ENCODE peak calls at places on chromosome 22, in six cellular contexts. T is transverse colon, P is GM23338, V is body of pancreas, C is cardiac muscle cell, A is tibial nerve. N is an unnamed sample.

GRCh38 chr22:32619614-32620426 is 145.2 kb downstream of the FBXO7 start:
- DNase-seq in C (no peak), V (peak), A (peak), T (no peak), P (no peak), N (no peak)

GRCh38 chr22:17264321-17265052 is 45.3 kb upstream of the ADA2 start:
- DNase-seq in C (peak), V (no peak), P (peak), A (no peak), T (no peak), N (no peak)

GRCh38 chr22:26916236-26916635 is 258.8 kb downstream of the MIAT start:
- DNase-seq in T (no peak), C (no peak), A (no peak), V (no peak), P (no peak), N (no peak)

GRCh38 chr22:35587447-35587870 is 29.7 kb downstream of the MB start:
- DNase-seq in C (peak), T (peak), A (no peak), V (peak), P (no peak), N (no peak)

GRCh38 chr22:27113211-27114030 is 456.0 kb downstream of the MIAT start:
- DNase-seq in T (peak), P (no peak), V (peak), C (no peak), A (peak), N (no peak)

GRCh38 chr22:33380789-33381530 is 322.8 kb upstream of the SYN3 start:
- DNase-seq in C (no peak), V (no peak), P (no peak), A (no peak), T (no peak), N (no peak)

GRCh38 chr22:17063372-17064106 is 21.3 kb upstream of the IL17RA start:
- DNase-seq in A (no peak), V (peak), P (no peak), T (no peak), C (peak), N (peak)

GRCh38 chr22:35728639-35729308 is 11.1 kb downstream of the APOL5 start:
- DNase-seq in T (peak), P (no peak), A (no peak), V (peak), C (no peak), N (peak)

GRCh38 chr22:17411213-17411612 is 42.0 kb downstream of the CECR2 start:
- DNase-seq in V (no peak), T (no peak), A (no peak), P (no peak), C (no peak), N (no peak)

GRCh38 chr22:30861131-30861530 is 107.4 kb downstream of the MORC2 start:
- DNase-seq in A (peak), C (no peak), P (no peak), T (no peak), V (no peak), N (peak)

GRCh38 chr22:33743756-33744155 is 176.5 kb downstream of the LARGE1 start:
- DNase-seq in A (no peak), P (no peak), V (no peak), T (no peak), C (no peak), N (no peak)

GRCh38 chr22:35638408-35638807 is 9.8 kb upstream of the APOL6 start:
- DNase-seq in A (peak), T (peak), V (peak), P (no peak), C (peak), N (no peak)

GRCh38 chr22:23187871-23188700 is 7.8 kb downstream of the BCR start:
- DNase-seq in P (no peak), C (no peak), T (no peak), V (no peak), A (no peak), N (no peak)

GRCh38 chr22:35465109-35465701 is 65.3 kb downstream of the MCM5 start:
- DNase-seq in P (no peak), A (no peak), V (peak), T (peak), C (no peak), N (no peak)

GRCh38 chr22:19870153-19871022 is 15.7 kb upstream of the GNB1L start:
- DNase-seq in A (peak), C (no peak), P (no peak), T (no peak), V (peak), N (no peak)

GRCh38 chr22:48703265-48703941 is 1124.3 kb downstream of the BRD1 start:
- DNase-seq in C (no peak), V (no peak), T (no peak), P (no peak), A (no peak), N (no peak)

GRCh38 chr22:19275104-19275503 is 16.4 kb downstream of the CLTCL1 start:
- DNase-seq in P (no peak), A (no peak), C (no peak), T (no peak), V (no peak), N (no peak)

GRCh38 chr22:24728790-24729637 is 45.5 kb downstream of the PIWIL3 start:
- DNase-seq in V (peak), C (peak), A (no peak), T (no peak), P (peak), N (peak)

GRCh38 chr22:26004477-26004876 is 164.8 kb upstream of the SEZ6L start:
- DNase-seq in V (no peak), C (no peak), A (no peak), P (no peak), T (no peak), N (no peak)

GRCh38 chr22:42966389-42966998 is 48.5 kb downstream of the PACSIN2 start:
- DNase-seq in C (no peak), A (no peak), T (no peak), P (no peak), V (no peak), N (no peak)

GRCh38 chr22:42799462-42800405 is 57.3 kb downstream of the ARFGAP3 start:
- DNase-seq in P (peak), A (no peak), C (no peak), T (no peak), V (no peak), N (no peak)

GRCh38 chr22:35353318-35353717 is 27.6 kb upstream of the HMOX1 start:
- DNase-seq in T (peak), A (no peak), V (peak), C (no peak), P (no peak), N (no peak)

GRCh38 chr22:27748355-27749168 is 53.0 kb downstream of the MN1 start:
- DNase-seq in P (peak), A (no peak), C (no peak), T (no peak), V (peak), N (no peak)

GRCh38 chr22:38657248-38657909 is 941 bp downstream of the CBY1 start:
- DNase-seq in V (peak), A (no peak), P (peak), T (peak), C (peak), N (no peak)

GRCh38 chr22:26169312-26170111 is at the start of gene SEZ6L:
- DNase-seq in P (peak), T (no peak), V (peak), A (no peak), C (peak), N (no peak)

GRCh38 chr22:19943665-19944026 is 2.0 kb upstream of the TXNRD2 start:
- DNase-seq in P (peak), V (no peak), C (no peak), A (no peak), T (no peak), N (peak)

GRCh38 chr22:33130473-33130872 is 72.3 kb upstream of the SYN3 start:
- DNase-seq in C (no peak), T (no peak), A (no peak), P (no peak), V (no peak), N (no peak)

GRCh38 chr22:31958625-31959239 is 14.4 kb downstream of the YWHAH start:
- DNase-seq in A (no peak), P (no peak), V (no peak), C (no peak), T (no peak), N (no peak)

GRCh38 chr22:19626666-19627065 is 87.6 kb upstream of the SEPTIN5 start:
- DNase-seq in C (no peak), P (no peak), T (no peak), V (no peak), A (no peak), N (no peak)

GRCh38 chr22:25051073-25051472 is 98.6 kb downstream of the KIAA1671 start:
- DNase-seq in P (peak), A (no peak), T (no peak), C (no peak), V (no peak), N (no peak)

GRCh38 chr22:43002198-43002577 is 12.8 kb downstream of the PACSIN2 start:
- DNase-seq in P (peak), C (no peak), V (no peak), A (no peak), T (no peak), N (no peak)

GRCh38 chr22:25791556-25791955 is 49.6 kb downstream of the MYO18B start:
- DNase-seq in V (no peak), T (no peak), P (no peak), C (no peak), A (no peak), N (no peak)

GRCh38 chr22:48415535-48415934 is 1412.1 kb downstream of the BRD1 start:
- DNase-seq in P (no peak), V (no peak), C (no peak), T (no peak), A (no peak), N (no peak)

GRCh38 chr22:30941363-30941740 is 27.2 kb downstream of the MORC2 start:
- DNase-seq in V (no peak), T (no peak), C (no peak), P (no peak), A (no peak), N (no peak)

GRCh38 chr22:19868773-19869471 is 14.2 kb upstream of the GNB1L start:
- DNase-seq in T (peak), A (peak), V (peak), P (no peak), C (no peak), N (no peak)

GRCh38 chr22:25134451-25134850 is 65.2 kb upstream of the CRYBB3 start:
- DNase-seq in A (no peak), C (no peak), V (no peak), P (no peak), T (peak), N (no peak)

GRCh38 chr22:30717331-30717921 is 22.8 kb downstream of the OSBP2 start:
- DNase-seq in P (no peak), A (no peak), C (no peak), V (no peak), T (no peak), N (no peak)

GRCh38 chr22:42680648-42681047 is 31.5 kb upstream of the CYB5R3 start:
- DNase-seq in T (no peak), V (peak), P (no peak), A (no peak), C (no peak), N (no peak)

GRCh38 chr22:32746715-32747114 is 54.8 kb upstream of the TIMP3 start:
- DNase-seq in C (no peak), T (no peak), A (no peak), P (no peak), V (no peak), N (no peak)

DNA sequence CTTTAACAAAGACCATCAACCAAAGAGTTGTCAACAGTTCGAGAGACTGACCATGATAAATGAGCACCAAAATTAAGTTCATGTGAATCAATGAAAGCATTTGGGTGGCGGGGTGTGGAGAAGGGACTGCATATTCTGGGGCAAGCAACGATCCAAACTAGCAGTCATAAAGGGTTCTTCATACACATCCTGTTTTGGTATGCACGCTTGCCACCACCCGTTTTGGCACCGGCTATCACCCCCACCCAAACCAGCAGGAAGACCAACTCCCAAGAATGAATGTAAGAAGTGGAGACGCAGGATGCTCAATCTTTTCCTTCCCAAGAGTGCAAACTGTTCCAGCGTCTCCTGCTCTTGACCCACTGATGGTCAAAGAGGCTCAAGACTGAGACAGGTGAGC is 80.8 kb downstream of the SGSM3 start:
- DNase-seq in P (no peak), A (no peak), C (no peak), V (no peak), T (no peak), N (no peak)
- H3K4me3 ChIP-seq in P (no peak), A (no peak), C (no peak), V (no peak), T (no peak), N (no peak)

DNA sequence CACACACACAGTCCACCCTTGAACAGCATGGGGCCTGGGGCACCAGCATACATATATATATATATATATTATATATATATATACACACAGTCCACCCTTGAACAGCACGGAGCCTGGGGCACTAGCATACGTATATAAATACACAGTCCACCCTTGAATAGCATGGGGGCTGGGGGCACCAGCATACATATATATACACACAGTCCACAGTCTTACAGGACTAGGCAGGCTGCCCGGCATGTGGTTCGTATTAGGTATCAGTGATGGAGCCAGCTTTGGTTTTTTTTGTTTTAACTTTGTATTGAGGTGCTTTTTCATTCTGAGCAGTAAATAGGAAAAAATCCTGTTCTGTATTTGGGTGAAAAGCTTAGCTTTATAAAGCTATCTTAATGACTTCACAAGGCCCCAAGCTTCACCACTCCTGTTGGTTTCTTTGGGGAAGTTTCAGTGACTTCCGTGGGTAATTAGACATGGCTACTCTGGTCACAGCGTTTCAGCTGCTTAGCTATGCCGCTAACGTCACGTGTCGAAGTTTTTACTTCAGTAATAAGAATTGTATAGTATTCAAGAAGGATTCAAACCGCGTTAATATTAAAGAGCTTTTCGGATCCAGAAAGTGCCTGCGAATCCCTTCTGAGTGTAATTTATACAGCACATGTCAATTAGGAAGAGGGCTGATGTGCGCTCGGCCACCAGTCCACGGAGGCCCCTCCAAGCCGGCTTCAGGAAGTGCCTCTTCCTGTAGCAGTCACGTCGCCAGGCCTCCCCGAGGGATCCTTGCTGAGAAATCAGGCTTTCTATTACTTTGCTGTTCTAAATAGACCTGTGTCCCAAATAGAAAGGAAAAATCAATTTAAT is 179.7 kb downstream of the TBC1D22A start:
- DNase-seq in V (no peak), A (no peak), T (no peak), P (no peak), C (no peak), N (no peak)
- H3K4me3 ChIP-seq in V (no peak), A (no peak), T (no peak), P (no peak), C (no peak), N (no peak)

GRCh38 chr22:36860438-36860820 is 377 bp upstream of the NCF4 start:
- DNase-seq in C (no peak), V (no peak), T (no peak), P (no peak), A (no peak), N (no peak)
- H3K4me3 ChIP-seq in C (no peak), V (no peak), T (no peak), P (no peak), A (no peak), N (no peak)

GRCh38 chr22:37561209-37562048 is 1.1 kb downstream of the CDC42EP1 start:
- DNase-seq in V (peak), C (peak), A (peak), P (peak), T (peak), N (peak)
- H3K4me3 ChIP-seq in V (peak), C (peak), A (peak), P (peak), T (peak), N (no peak)

GRCh38 chr22:29032584-29032983 is 29.0 kb downstream of the C22orf31 start:
- DNase-seq in T (no peak), P (no peak), A (no peak), V (peak), C (no peak), N (no peak)

GRCh38 chr22:29031236-29031982 is 30.2 kb downstream of the C22orf31 start:
- DNase-seq in T (peak), C (peak), P (peak), A (peak), V (peak), N (no peak)

GRCh38 chr22:29030618-29031235 is 30.9 kb downstream of the C22orf31 start:
- DNase-seq in T (peak), A (peak), C (peak), P (peak), V (peak), N (no peak)

GRCh38 chr22:29030016-29030617 is 31.5 kb downstream of the C22orf31 start:
- DNase-seq in P (peak), V (peak), C (no peak), A (no peak), T (no peak), N (no peak)

GRCh38 chr22:29032014-29032475 is 29.6 kb downstream of the C22orf31 start:
- DNase-seq in P (peak), V (no peak), C (peak), A (no peak), T (no peak), N (no peak)
- H3K4me3 ChIP-seq in P (no peak), V (no peak), C (no peak), A (no peak), T (no peak), N (no peak)

GRCh38 chr22:41561788-41562187 is 978 bp downstream of the CSDC2 start:
- DNase-seq in T (no peak), V (peak), C (no peak), A (no peak), P (no peak), N (no peak)
- H3K4me3 ChIP-seq in T (no peak), V (no peak), C (no peak), A (no peak), P (no peak), N (no peak)

DNA sequence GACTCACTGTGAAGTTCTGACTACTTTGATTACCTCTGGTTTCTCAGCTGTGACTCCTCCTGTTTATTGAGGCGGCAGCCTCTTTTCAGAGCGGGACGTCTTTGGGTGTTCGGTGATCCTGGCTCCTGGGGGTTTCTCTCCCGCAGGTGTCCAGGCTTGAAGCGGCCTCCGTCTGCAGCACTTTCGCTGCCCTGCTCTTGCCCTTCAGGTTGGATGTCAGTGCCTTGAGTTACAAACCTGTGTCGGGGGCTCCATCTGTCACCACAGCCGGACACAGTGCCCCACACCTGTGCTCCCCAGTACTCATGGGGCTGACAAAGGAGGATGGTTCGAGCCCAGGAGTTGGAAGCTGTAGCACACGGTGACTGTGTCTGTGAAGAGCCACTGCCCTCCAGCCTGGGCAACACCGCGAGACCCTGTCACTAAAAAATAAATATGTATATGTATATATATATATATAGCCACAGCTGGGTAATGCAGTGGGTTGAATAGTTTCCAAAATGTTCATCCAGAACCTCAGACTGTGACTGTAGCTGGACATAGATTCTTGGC is 104.1 kb downstream of the BRD1 start:
- DNase-seq in C (no peak), V (no peak), T (no peak), A (no peak), P (no peak), N (no peak)
- H3K4me3 ChIP-seq in C (no peak), V (no peak), T (no peak), A (no peak), P (no peak), N (peak)

GRCh38 chr22:20965104-20965887 is 1.8 kb upstream of the AIFM3 start:
- DNase-seq in P (no peak), C (peak), V (no peak), T (peak), A (no peak), N (no peak)
- H3K4me3 ChIP-seq in P (peak), C (peak), V (no peak), T (peak), A (peak), N (no peak)

GRCh38 chr22:44181912-44182590 is 1.3 kb downstream of the PARVG start:
- DNase-seq in T (no peak), A (no peak), C (no peak), V (no peak), P (no peak), N (peak)
- H3K4me3 ChIP-seq in T (no peak), A (no peak), C (no peak), V (no peak), P (no peak), N (peak)

DNA sequence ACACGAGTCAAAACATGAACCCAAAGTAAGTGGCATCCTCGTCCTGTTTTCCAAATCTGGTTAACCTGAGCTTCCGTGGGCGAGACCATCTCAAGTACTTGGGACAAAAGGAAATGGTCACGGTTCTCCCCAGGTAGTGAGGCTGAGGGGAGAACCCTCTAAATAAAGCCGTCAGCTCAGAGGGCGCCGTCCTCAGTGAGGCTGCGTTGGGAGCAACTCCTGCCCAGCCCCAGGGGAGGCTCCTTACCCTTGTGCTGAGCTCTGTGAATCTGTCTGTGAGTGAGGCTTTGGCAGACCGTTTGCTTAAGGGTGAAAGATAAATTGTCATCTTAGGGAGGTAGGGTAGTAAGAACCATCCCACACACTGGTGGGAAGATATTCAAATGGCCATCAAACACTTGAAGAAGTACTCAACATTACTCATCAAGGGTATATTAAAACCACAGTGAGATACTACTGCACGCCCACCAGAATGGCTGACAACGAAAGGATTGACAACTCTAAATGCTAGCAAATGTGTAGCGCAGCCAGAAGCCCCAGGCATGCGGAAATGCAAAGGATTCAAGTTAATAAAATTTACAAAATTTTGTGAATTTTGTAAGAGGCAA is 321.0 kb downstream of the TBC1D22A start:
- DNase-seq in T (no peak), V (no peak), A (no peak), P (no peak), C (no peak), N (no peak)
- H3K4me3 ChIP-seq in T (no peak), V (no peak), A (no peak), P (no peak), C (no peak), N (no peak)

N was measured in Jurkat, Clone E6-1.